ENCODE peak calls at places on chromosomes 1 and 21, in five cellular contexts. One of them, this sample, is unnamed.

GRCh38 chr1:27528701-27529637 is 39.0 kb upstream of the WASF2 start:
- DNase-seq in WTC11: no peak
- DNase-seq in H1: no peak
- DNase-seq in HepG2: no peak
- DNase-seq in GM12878: no peak
- DNase-seq in this sample: peak; percentile 67

GRCh38 chr1:10957151-10957550 is 55.3 kb upstream of the TARDBP start:
- DNase-seq in WTC11: no peak
- DNase-seq in H1: no peak
- DNase-seq in HepG2: no peak
- DNase-seq in GM12878: no peak
- DNase-seq in this sample: no peak

GRCh38 chr1:31426249-31426922 is 13.4 kb downstream of the SERINC2 start:
- DNase-seq in WTC11: no peak
- DNase-seq in H1: no peak
- DNase-seq in HepG2: no peak
- DNase-seq in GM12878: no peak
- DNase-seq in this sample: no peak

GRCh38 chr1:89085781-89086180 is 20.8 kb upstream of the GBP1 start:
- DNase-seq in WTC11: peak; percentile 54
- DNase-seq in H1: no peak
- DNase-seq in HepG2: peak; percentile 52
- DNase-seq in GM12878: no peak
- DNase-seq in this sample: peak; percentile 71

GRCh38 chr21:35051287-35051818 is 2.3 kb upstream of the RUNX1 start:
- DNase-seq in WTC11: peak; percentile 79
- DNase-seq in H1: peak; percentile 79
- DNase-seq in HepG2: peak; percentile 82
- DNase-seq in GM12878: no peak
- DNase-seq in this sample: peak; percentile 85

GRCh38 chr21:45977396-45977795 is 4.2 kb upstream of the COL6A1 start:
- DNase-seq in WTC11: peak; percentile 60
- DNase-seq in H1: peak; percentile 81
- DNase-seq in HepG2: no peak
- DNase-seq in GM12878: no peak
- DNase-seq in this sample: no peak

GRCh38 chr1:3217096-3217724 is 148.2 kb downstream of the PRDM16 start:
- DNase-seq in WTC11: no peak
- DNase-seq in H1: no peak
- DNase-seq in HepG2: no peak
- DNase-seq in GM12878: no peak
- DNase-seq in this sample: no peak

GRCh38 chr21:40752125-40752524 is 94.8 kb downstream of the DSCAM start:
- DNase-seq in WTC11: peak; percentile 30
- DNase-seq in H1: no peak
- DNase-seq in HepG2: no peak
- DNase-seq in GM12878: no peak
- DNase-seq in this sample: no peak

GRCh38 chr1:14778882-14779594 is 180.6 kb downstream of the KAZN start:
- DNase-seq in WTC11: peak; percentile 85
- DNase-seq in H1: peak; percentile 93
- DNase-seq in HepG2: peak; percentile 36
- DNase-seq in GM12878: no peak
- DNase-seq in this sample: peak; percentile 79

GRCh38 chr1:222252788-222253187 is 295.1 kb downstream of the HHIPL2 start:
- DNase-seq in WTC11: no peak
- DNase-seq in H1: no peak
- DNase-seq in HepG2: no peak
- DNase-seq in GM12878: no peak
- DNase-seq in this sample: no peak

GRCh38 chr1:85330206-85330605 is 53.8 kb upstream of the BCL10 start:
- DNase-seq in WTC11: no peak
- DNase-seq in H1: no peak
- DNase-seq in HepG2: peak; percentile 15
- DNase-seq in GM12878: no peak
- DNase-seq in this sample: no peak

GRCh38 chr1:43994794-43995790 is 3.7 kb downstream of the CCDC24 start:
- DNase-seq in WTC11: peak; percentile 74
- DNase-seq in H1: peak; percentile 76
- DNase-seq in HepG2: peak; percentile 40
- DNase-seq in GM12878: no peak
- DNase-seq in this sample: peak; percentile 81

GRCh38 chr1:14182801-14183200 is 415.7 kb upstream of the KAZN start:
- DNase-seq in WTC11: no peak
- DNase-seq in H1: no peak
- DNase-seq in HepG2: no peak
- DNase-seq in GM12878: no peak
- DNase-seq in this sample: no peak

GRCh38 chr1:107842241-107842640 is 122.7 kb downstream of the VAV3 start:
- DNase-seq in WTC11: no peak
- DNase-seq in H1: no peak
- DNase-seq in HepG2: no peak
- DNase-seq in GM12878: no peak
- DNase-seq in this sample: no peak

GRCh38 chr1:20594746-20595145 is 5.8 kb downstream of the CDA start:
- DNase-seq in WTC11: no peak
- DNase-seq in H1: no peak
- DNase-seq in HepG2: no peak
- DNase-seq in GM12878: no peak
- DNase-seq in this sample: no peak

GRCh38 chr1:47201179-47201578 is 11.3 kb upstream of the PDZK1IP1 start:
- DNase-seq in WTC11: no peak
- DNase-seq in H1: no peak
- DNase-seq in HepG2: no peak
- DNase-seq in GM12878: no peak
- DNase-seq in this sample: no peak

GRCh38 chr21:31509108-31510017 is 150.1 kb upstream of the SOD1 start:
- DNase-seq in WTC11: peak; percentile 82
- DNase-seq in H1: peak; percentile 85
- DNase-seq in HepG2: peak; percentile 18
- DNase-seq in GM12878: peak; percentile 41
- DNase-seq in this sample: peak; percentile 72

GRCh38 chr1:116346943-116347673 is 25.9 kb upstream of the ATP1A1 start:
- DNase-seq in WTC11: no peak
- DNase-seq in H1: no peak
- DNase-seq in HepG2: no peak
- DNase-seq in GM12878: no peak
- DNase-seq in this sample: no peak
- TF ChIP-seq ATF2 in WTC11: no peak
- TF ChIP-seq ATF2 in H1: no peak
- TF ChIP-seq ATF2 in HepG2: no peak
- TF ChIP-seq ATF2 in GM12878: no peak
- TF ChIP-seq ATF2 in this sample: no peak

GRCh38 chr1:219521325-219521724 is 91.6 kb downstream of the ZC3H11B start:
- DNase-seq in WTC11: no peak
- DNase-seq in H1: no peak
- DNase-seq in HepG2: no peak
- DNase-seq in GM12878: no peak
- DNase-seq in this sample: no peak
- TF ChIP-seq ATF2 in WTC11: no peak
- TF ChIP-seq ATF2 in H1: no peak
- TF ChIP-seq ATF2 in HepG2: no peak
- TF ChIP-seq ATF2 in GM12878: no peak
- TF ChIP-seq ATF2 in this sample: no peak

GRCh38 chr1:77316966-77317365 is 35.1 kb downstream of the AK5 start:
- DNase-seq in WTC11: no peak
- DNase-seq in H1: no peak
- DNase-seq in HepG2: no peak
- DNase-seq in GM12878: no peak
- DNase-seq in this sample: no peak

GRCh38 chr1:77313491-77313890 is 31.7 kb downstream of the AK5 start:
- DNase-seq in WTC11: peak; percentile 62
- DNase-seq in H1: peak; percentile 64
- DNase-seq in HepG2: peak; percentile 40
- DNase-seq in GM12878: no peak
- DNase-seq in this sample: peak; percentile 42

GRCh38 chr1:77319036-77319705 is 37.4 kb downstream of the AK5 start:
- DNase-seq in WTC11: no peak
- DNase-seq in H1: no peak
- DNase-seq in HepG2: no peak
- DNase-seq in GM12878: no peak
- DNase-seq in this sample: no peak

DNA sequence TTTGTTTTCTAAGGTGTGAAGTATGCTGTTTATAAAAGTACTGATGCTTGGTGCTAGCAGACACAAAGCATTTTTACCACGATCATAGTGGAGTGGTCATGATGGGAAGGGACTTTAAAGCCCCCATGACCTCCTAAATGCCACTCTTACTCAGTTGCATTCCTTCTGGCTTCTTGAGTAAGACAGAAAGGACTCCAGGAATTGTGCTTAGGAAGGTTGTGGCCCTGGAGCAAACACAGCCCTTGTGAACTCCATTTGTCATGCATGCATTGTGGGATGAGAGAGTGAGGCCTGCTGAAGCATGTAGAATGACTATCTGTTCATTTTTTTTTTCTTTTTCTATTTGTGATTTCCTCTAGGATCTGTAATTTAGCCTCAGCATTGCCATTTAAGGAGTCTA is 34.2 kb downstream of the AK5 start:
- DNase-seq in WTC11: no peak
- DNase-seq in H1: no peak
- DNase-seq in HepG2: no peak
- DNase-seq in GM12878: no peak
- DNase-seq in this sample: no peak
- TF ChIP-seq ATF2 in WTC11: no peak
- TF ChIP-seq ATF2 in H1: no peak
- TF ChIP-seq ATF2 in HepG2: no peak
- TF ChIP-seq ATF2 in GM12878: no peak
- TF ChIP-seq ATF2 in this sample: no peak

GRCh38 chr1:207892764-207893163 is 18.2 kb downstream of the CD34 start:
- DNase-seq in WTC11: no peak
- DNase-seq in H1: no peak
- DNase-seq in HepG2: no peak
- DNase-seq in GM12878: no peak
- DNase-seq in this sample: no peak
- TF ChIP-seq ATF2 in WTC11: no peak
- TF ChIP-seq ATF2 in H1: no peak
- TF ChIP-seq ATF2 in HepG2: no peak
- TF ChIP-seq ATF2 in GM12878: no peak
- TF ChIP-seq ATF2 in this sample: no peak

GRCh38 chr21:36135391-36136094 is 664 bp downstream of the CBR3 start:
- DNase-seq in WTC11: peak; percentile 52
- DNase-seq in H1: peak; percentile 61
- DNase-seq in HepG2: no peak
- DNase-seq in GM12878: no peak
- DNase-seq in this sample: no peak
- TF ChIP-seq ATF2 in WTC11: no peak
- TF ChIP-seq ATF2 in H1: no peak
- TF ChIP-seq ATF2 in HepG2: no peak
- TF ChIP-seq ATF2 in GM12878: no peak
- TF ChIP-seq ATF2 in this sample: no peak

GRCh38 chr1:232247669-232248068 is 382.3 kb downstream of the SIPA1L2 start:
- DNase-seq in WTC11: no peak
- DNase-seq in H1: no peak
- DNase-seq in HepG2: no peak
- DNase-seq in GM12878: no peak
- DNase-seq in this sample: no peak

GRCh38 chr1:232249335-232249734 is 380.6 kb downstream of the SIPA1L2 start:
- DNase-seq in WTC11: no peak
- DNase-seq in H1: no peak
- DNase-seq in HepG2: no peak
- DNase-seq in GM12878: no peak
- DNase-seq in this sample: no peak

GRCh38 chr1:232248276-232248803 is 381.6 kb downstream of the SIPA1L2 start:
- DNase-seq in WTC11: no peak
- DNase-seq in H1: no peak
- DNase-seq in HepG2: no peak
- DNase-seq in GM12878: no peak
- DNase-seq in this sample: no peak

GRCh38 chr1:232239557-232240468 is 390.1 kb downstream of the SIPA1L2 start:
- DNase-seq in WTC11: no peak
- DNase-seq in H1: no peak
- DNase-seq in HepG2: no peak
- DNase-seq in GM12878: no peak
- DNase-seq in this sample: no peak

GRCh38 chr1:232244426-232244825 is 385.5 kb downstream of the SIPA1L2 start:
- DNase-seq in WTC11: no peak
- DNase-seq in H1: no peak
- DNase-seq in HepG2: no peak
- DNase-seq in GM12878: no peak
- DNase-seq in this sample: no peak
- TF ChIP-seq ATF2 in WTC11: no peak
- TF ChIP-seq ATF2 in H1: no peak
- TF ChIP-seq ATF2 in HepG2: no peak
- TF ChIP-seq ATF2 in GM12878: no peak
- TF ChIP-seq ATF2 in this sample: no peak

DNA sequence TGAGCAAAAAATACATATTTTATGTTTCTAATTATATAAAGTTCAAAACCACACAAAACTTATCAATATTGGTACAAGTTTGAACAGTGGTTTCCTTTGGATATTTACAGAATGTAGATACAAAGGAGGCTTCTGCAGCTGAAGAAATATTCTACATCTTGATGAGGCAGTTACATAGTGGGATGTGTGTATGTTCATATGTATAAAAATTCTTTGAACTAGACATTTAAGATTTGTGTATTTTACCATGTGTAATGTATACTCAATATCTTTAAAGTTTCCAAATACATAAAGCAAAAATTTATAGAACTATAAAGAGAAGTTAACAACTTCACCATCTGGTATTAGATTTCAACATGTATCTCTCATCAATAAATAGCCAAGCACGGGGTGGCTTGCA is 80.7 kb upstream of the TNFSF4 start:
- DNase-seq in WTC11: no peak
- DNase-seq in H1: no peak
- DNase-seq in HepG2: no peak
- DNase-seq in GM12878: no peak
- DNase-seq in this sample: no peak
- TF ChIP-seq ATF2 in WTC11: no peak
- TF ChIP-seq ATF2 in H1: no peak
- TF ChIP-seq ATF2 in HepG2: no peak
- TF ChIP-seq ATF2 in GM12878: no peak
- TF ChIP-seq ATF2 in this sample: no peak

This sample was measured in K562.